ENCODE peak calls at places on chromosomes 2 and 18, in five cellular contexts. A is right lobe of liver, X is iris pigment epithelial cell, G is NCI-H510A treated with DMSO at 0.1 percent for 48 hours, J is ACHN. M is an unnamed sample.

GRCh38 chr2:167398791-167399371 is 510.6 kb downstream of the XIRP2 start:
- DNase-seq in A (no peak), X (no peak), G (no peak), J (no peak), M (no peak)

GRCh38 chr2:118032169-118033013 is 18.5 kb upstream of the CCDC93 start:
- DNase-seq in A (no peak), X (peak), G (peak), J (peak), M (no peak)

GRCh38 chr2:132871829-132872228 is 201.8 kb upstream of the LYPD1 start:
- DNase-seq in A (no peak), X (no peak), G (no peak), J (no peak), M (no peak)

GRCh38 chr2:85255456-85255812 is 72.4 kb downstream of the TGOLN2 start:
- DNase-seq in A (no peak), X (no peak), G (no peak), J (no peak), M (peak)

GRCh38 chr2:187618813-187619212 is 64.6 kb upstream of the TFPI start:
- DNase-seq in A (no peak), X (peak), G (no peak), J (no peak), M (no peak)

GRCh38 chr2:180983468-180984388 is 3.3 kb downstream of the UBE2E3 start:
- DNase-seq in A (peak), X (peak), G (peak), J (peak), M (peak)

GRCh38 chr2:5689790-5690189 is 2.4 kb upstream of the SOX11 start:
- DNase-seq in A (no peak), X (no peak), G (no peak), J (no peak), M (no peak)

GRCh38 chr2:213279961-213280360 is 4.3 kb upstream of the SPAG16 start:
- DNase-seq in A (no peak), X (no peak), G (no peak), J (no peak), M (no peak)

GRCh38 chr2:88350641-88351601 is 101.6 kb downstream of the FOXI3 start:
- DNase-seq in A (peak), X (peak), G (no peak), J (peak), M (no peak)

GRCh38 chr2:150142561-150142960 is 344.9 kb downstream of the RND3 start:
- DNase-seq in A (no peak), X (peak), G (no peak), J (peak), M (no peak)

GRCh38 chr2:163808406-163808805 is 72.6 kb upstream of the FIGN start:
- DNase-seq in A (no peak), X (peak), G (no peak), J (no peak), M (no peak)

GRCh38 chr2:157326683-157327082 is 1.1 kb upstream of the ERMN start:
- DNase-seq in A (no peak), X (no peak), G (no peak), J (no peak), M (no peak)

GRCh38 chr2:206800501-206801416 is 35.4 kb downstream of the FASTKD2 start:
- DNase-seq in A (peak), X (peak), G (peak), J (peak), M (peak)

GRCh38 chr2:150911766-150912280 is 349.8 kb downstream of the RBM43 start:
- DNase-seq in A (peak), X (peak), G (no peak), J (peak), M (no peak)

GRCh38 chr2:21715865-21716264 is 592.1 kb downstream of the TDRD15 start:
- DNase-seq in A (no peak), X (no peak), G (no peak), J (no peak), M (no peak)

GRCh38 chr2:133667085-133667484 is 98.8 kb upstream of the NCKAP5 start:
- DNase-seq in A (no peak), X (peak), G (no peak), J (peak), M (no peak)

GRCh38 chr2:165055081-165055879 is 100.0 kb upstream of the SLC38A11 start:
- DNase-seq in A (no peak), X (peak), G (no peak), J (no peak), M (peak)

GRCh38 chr2:122062506-122062905 is 307.1 kb downstream of the TSN start:
- DNase-seq in A (no peak), X (no peak), G (no peak), J (no peak), M (no peak)

GRCh38 chr2:8643996-8644356 is 37.9 kb upstream of the ID2 start:
- DNase-seq in A (no peak), X (no peak), G (no peak), J (no peak), M (no peak)

GRCh38 chr2:188976545-188977268 is 2.5 kb downstream of the COL3A1 start:
- DNase-seq in A (no peak), X (peak), G (no peak), J (no peak), M (no peak)

GRCh38 chr2:142222715-142223114 is 91.9 kb upstream of the LRP1B start:
- DNase-seq in A (no peak), X (no peak), G (no peak), J (no peak), M (no peak)

GRCh38 chr2:205571300-205571858 is 110.9 kb upstream of the NRP2 start:
- DNase-seq in A (no peak), X (no peak), G (no peak), J (no peak), M (peak)

GRCh38 chr2:11656671-11657101 is 13.3 kb downstream of the NTSR2 start:
- DNase-seq in A (no peak), X (no peak), G (no peak), J (no peak), M (no peak)

GRCh38 chr2:193377789-193378188 is 1183.1 kb upstream of the TMEFF2 start:
- DNase-seq in A (no peak), X (no peak), G (no peak), J (no peak), M (no peak)

GRCh38 chr2:212912445-212913103 is 238.8 kb downstream of the IKZF2 start:
- DNase-seq in A (no peak), X (peak), G (no peak), J (no peak), M (no peak)

GRCh38 chr2:9408641-9409151 is 14.6 kb downstream of the ITGB1BP1 start:
- DNase-seq in A (no peak), X (no peak), G (no peak), J (no peak), M (no peak)

GRCh38 chr2:218806346-218806978 is 24.5 kb downstream of the CYP27A1 start:
- DNase-seq in A (no peak), X (peak), G (peak), J (peak), M (peak)

GRCh38 chr18:76986391-76986790 is 146.2 kb downstream of the MBP start:
- DNase-seq in A (peak), X (no peak), G (no peak), J (no peak), M (no peak)

GRCh38 chr2:213806125-213806726 is 522.0 kb downstream of the SPAG16 start:
- DNase-seq in A (no peak), X (peak), G (peak), J (peak), M (no peak)

GRCh38 chr18:76619342-76620315 is 124.6 kb upstream of the ZNF516 start:
- DNase-seq in A (peak), X (peak), G (peak), J (no peak), M (no peak)

GRCh38 chr2:101806123-101806522 is 108.6 kb downstream of the MAP4K4 start:
- DNase-seq in A (no peak), X (peak), G (no peak), J (peak), M (no peak)

GRCh38 chr2:8803658-8804379 is 33.6 kb downstream of the KIDINS220 start:
- DNase-seq in A (no peak), X (peak), G (peak), J (peak), M (no peak)

GRCh38 chr18:76451475-76452331 is 43.3 kb downstream of the ZNF516 start:
- DNase-seq in A (no peak), X (no peak), G (peak), J (no peak), M (no peak)

GRCh38 chr2:42101641-42102605 is 54.1 kb downstream of the PKDCC start:
- DNase-seq in A (peak), X (peak), G (no peak), J (peak), M (no peak)